ENCODE peak calls at places on chromosome 18, in four cellular contexts. X is A673, K is upper lobe of right lung, L is choroid plexus epithelial cell. R is an unnamed sample.

GRCh38 chr18:48790869-48791635 is 159.7 kb downstream of the SMAD7 start:
- DNase-seq in X (no peak), L (no peak), K (peak; percentile 58), R (no peak)

GRCh38 chr18:519019-519879 is 18.7 kb upstream of the COLEC12 start:
- DNase-seq in K (no peak), L (peak; percentile 71), X (no peak), R (no peak)

GRCh38 chr18:22667616-22668422 is 250.1 kb upstream of the CTAGE1 start:
- DNase-seq in X (no peak), L (peak; percentile 94), K (no peak), R (peak; percentile 63)

GRCh38 chr18:70453058-70453775 is 164.4 kb downstream of the SOCS6 start:
- DNase-seq in K (no peak), X (no peak), L (peak; percentile 33), R (no peak)

GRCh38 chr18:28468903-28469302 is 292.0 kb upstream of the CDH2 start:
- DNase-seq in K (no peak), X (no peak), L (peak; percentile 2), R (no peak)

GRCh38 chr18:23235336-23235735 is 100.1 kb downstream of the CABLES1 start:
- DNase-seq in X (no peak), K (no peak), L (no peak), R (no peak)

GRCh38 chr18:22194151-22194598 is 24.8 kb downstream of the GATA6 start:
- DNase-seq in K (no peak), X (no peak), L (no peak), R (no peak)

GRCh38 chr18:73615506-73615905 is 532.1 kb downstream of the FBXO15 start:
- DNase-seq in L (no peak), K (no peak), X (no peak), R (peak; percentile 48)

GRCh38 chr18:45702871-45703270 is 21.1 kb upstream of the SLC14A1 start:
- DNase-seq in L (no peak), K (no peak), X (no peak), R (no peak)

GRCh38 chr18:657998-658946 is 819 bp downstream of the TYMS start:
- DNase-seq in K (peak; percentile 86), X (peak; percentile 96), L (peak; percentile 84), R (peak; percentile 65)

GRCh38 chr18:31199190-31199769 is 36.6 kb upstream of the DSC1 start:
- DNase-seq in X (no peak), K (no peak), L (peak; percentile 6), R (no peak)

GRCh38 chr18:50627594-50628542 is 68.0 kb downstream of the MAPK4 start:
- DNase-seq in L (no peak), K (no peak), X (no peak), R (no peak)

GRCh38 chr18:49849331-49850217 is 36.2 kb upstream of the ACAA2 start:
- DNase-seq in K (peak; percentile 84), L (peak; percentile 94), X (peak; percentile 54), R (peak; percentile 89)

GRCh38 chr18:35019929-35020328 is 21.3 kb upstream of the MAPRE2 start:
- DNase-seq in K (no peak), X (no peak), L (peak; percentile 65), R (no peak)

GRCh38 chr18:22348521-22349316 is 69.0 kb downstream of the CTAGE1 start:
- DNase-seq in X (peak; percentile 7), L (peak; percentile 67), K (peak; percentile 87), R (peak; percentile 48)

GRCh38 chr18:22847392-22847791 is 85.7 kb upstream of the RBBP8 start:
- DNase-seq in L (peak; percentile 75), X (peak; percentile 24), K (no peak), R (peak; percentile 77)

GRCh38 chr18:61322265-61322873 is 10.9 kb upstream of the CDH20 start:
- DNase-seq in K (peak; percentile 65), L (peak; percentile 77), X (peak; percentile 77), R (no peak)

GRCh38 chr18:37567994-37568359 is 2.4 kb upstream of the CELF4 start:
- DNase-seq in X (no peak), K (no peak), L (no peak), R (no peak)

GRCh38 chr18:53817976-53818950 is 406.2 kb downstream of the MBD2 start:
- DNase-seq in X (peak; percentile 63), K (no peak), L (no peak), R (no peak)

GRCh38 chr18:74249181-74249968 is 42.4 kb downstream of the CYB5A start:
- DNase-seq in K (no peak), X (no peak), L (peak; percentile 98), R (no peak)

GRCh38 chr18:58793361-58793760 is 71.3 kb upstream of the ZNF532 start:
- DNase-seq in L (peak; percentile 85), K (no peak), X (no peak), R (no peak)

GRCh38 chr18:62948788-62949187 is 233.4 kb downstream of the PHLPP1 start:
- DNase-seq in X (no peak), K (no peak), L (no peak), R (no peak)

GRCh38 chr18:26548144-26549102 is at the start of gene KCTD1:
- DNase-seq in K (peak; percentile 89), L (peak; percentile 90), X (peak; percentile 89), R (peak; percentile 46)
- TF ChIP-seq CTCF in K (no peak), L (no peak), X (no peak), R (no peak)

GRCh38 chr18:79779700-79780190 is 18.0 kb upstream of the KCNG2 start:
- DNase-seq in L (no peak), X (no peak), K (peak; percentile 38), R (no peak)

GRCh38 chr18:79780547-79780946 is 17.2 kb upstream of the KCNG2 start:
- DNase-seq in K (peak; percentile 26), L (no peak), X (no peak), R (no peak)

GRCh38 chr18:79779021-79779699 is 18.6 kb upstream of the KCNG2 start:
- DNase-seq in K (peak; percentile 58), L (no peak), X (no peak), R (no peak)

GRCh38 chr18:79782566-79783308 is 15.0 kb upstream of the KCNG2 start:
- DNase-seq in K (peak; percentile 48), X (no peak), L (no peak), R (no peak)

GRCh38 chr18:79781331-79781941 is 16.3 kb upstream of the KCNG2 start:
- DNase-seq in K (peak; percentile 50), L (peak; percentile 65), X (no peak), R (no peak)
- TF ChIP-seq CTCF in K (no peak), L (no peak), X (no peak), R (no peak)

GRCh38 chr18:32461704-32462272 is 8.9 kb downstream of the GAREM1 start:
- DNase-seq in X (no peak), K (no peak), L (peak; percentile 69), R (no peak)
- TF ChIP-seq CTCF in X (no peak), K (peak; percentile 14), L (no peak), R (peak; percentile 21)

DNA sequence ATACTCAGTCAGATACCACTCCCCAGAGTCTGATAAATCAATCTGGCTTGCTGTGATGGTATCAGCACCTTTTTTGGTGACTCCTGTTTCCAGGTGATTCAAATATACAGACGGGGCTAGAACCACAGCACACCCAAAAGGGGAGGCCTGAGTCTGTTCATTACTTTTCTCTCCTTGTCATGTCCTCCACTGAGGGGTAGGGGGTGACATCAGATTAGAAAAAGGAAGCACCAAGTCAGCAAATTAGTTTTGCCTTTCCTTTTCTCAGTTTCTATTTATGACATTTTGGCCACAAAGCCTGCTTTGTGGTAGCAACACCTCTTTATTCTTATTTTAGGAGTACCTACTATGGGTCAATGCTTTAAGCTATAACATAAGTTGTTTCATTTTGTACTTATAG is 127.4 kb downstream of the CCDC102B start:
- DNase-seq in X (peak; percentile 56), K (no peak), L (peak; percentile 35), R (no peak)
- TF ChIP-seq CTCF in X (peak; percentile 64), K (peak; percentile 13), L (peak; percentile 61), R (peak; percentile 55)

R was measured in retinal pigment epithelial cell.